ENCODE peak calls at places on chromosome 16, in ten cellular contexts. V is upper lobe of right lung; B is sigmoid colon; H is lower leg skin; D is aorta; C is A549; T is GM23248; O is CD8-positive, alpha-beta memory T cell; G is SJSA1; I is HFF-Myc. R is an unnamed sample.

GRCh38 chr16:81517630-81518438 is 73.2 kb downstream of the CMIP start:
- DNase-seq in T (peak), D (peak), C (no peak), O (no peak), V (no peak), G (no peak), I (no peak), B (no peak), H (no peak), R (peak)

GRCh38 chr16:30121741-30122620 is 1.0 kb downstream of the MAPK3 start:
- DNase-seq in O (no peak), B (peak), T (peak), G (no peak), D (peak), I (no peak), C (no peak), H (peak), V (peak), R (no peak)

GRCh38 chr16:48434653-48435318 is 49.6 kb upstream of the SIAH1 start:
- DNase-seq in H (no peak), V (no peak), B (no peak), T (peak), O (no peak), I (peak), G (no peak), C (peak), D (peak), R (peak)

GRCh38 chr16:70691223-70692129 is 5.6 kb upstream of the MTSS2 start:
- DNase-seq in I (peak), C (peak), T (peak), D (peak), B (peak), O (no peak), G (no peak), H (peak), V (no peak), R (peak)

GRCh38 chr16:25270577-25270976 is 12.9 kb upstream of the ZKSCAN2 start:
- DNase-seq in V (no peak), G (no peak), C (no peak), O (no peak), I (peak), T (no peak), B (no peak), D (no peak), H (no peak), R (no peak)

GRCh38 chr16:89499767-89500166 is 8.4 kb upstream of the SPG7 start:
- DNase-seq in C (no peak), H (no peak), O (no peak), I (no peak), G (no peak), V (no peak), B (no peak), T (no peak), D (no peak), R (no peak)

GRCh38 chr16:78633551-78633950 is 534.1 kb downstream of the WWOX start:
- DNase-seq in H (no peak), V (no peak), D (no peak), G (no peak), O (no peak), T (no peak), C (no peak), I (no peak), B (no peak), R (no peak)

GRCh38 chr16:21608647-21609328 is 9.4 kb downstream of the METTL9 start:
- DNase-seq in I (no peak), D (no peak), V (no peak), O (peak), C (no peak), G (no peak), H (no peak), B (no peak), T (peak), R (peak)

GRCh38 chr16:82748026-82748425 is 121.3 kb downstream of the CDH13 start:
- DNase-seq in B (no peak), I (no peak), D (peak), G (no peak), T (peak), V (no peak), O (no peak), H (no peak), C (no peak), R (peak)

GRCh38 chr16:14322186-14322585 is 251.1 kb downstream of the MRTFB start:
- DNase-seq in T (no peak), C (no peak), G (no peak), D (peak), H (no peak), B (no peak), I (no peak), V (no peak), O (no peak), R (no peak)

GRCh38 chr16:82700541-82701240 is 73.9 kb downstream of the CDH13 start:
- DNase-seq in I (no peak), D (no peak), H (no peak), T (peak), C (no peak), G (peak), B (no peak), V (no peak), O (no peak), R (peak)

GRCh38 chr16:424033-424622 is 1.3 kb upstream of the RAB11FIP3 start:
- DNase-seq in O (no peak), B (peak), V (no peak), T (peak), C (peak), H (peak), I (peak), G (peak), D (peak), R (peak)

GRCh38 chr16:67419931-67420330 is 3.7 kb upstream of the ZDHHC1 start:
- DNase-seq in B (no peak), T (no peak), V (no peak), C (peak), D (no peak), O (no peak), I (no peak), H (no peak), G (no peak), R (no peak)

GRCh38 chr16:88458039-88458772 is 5.1 kb downstream of the ZFPM1 start:
- DNase-seq in O (no peak), B (no peak), C (no peak), H (no peak), T (no peak), G (no peak), I (no peak), V (no peak), D (no peak), R (no peak)

GRCh38 chr16:56075732-56076131 is 115.6 kb upstream of the GNAO1 start:
- DNase-seq in O (no peak), B (no peak), C (no peak), V (no peak), T (no peak), D (no peak), G (no peak), H (no peak), I (no peak), R (no peak)

GRCh38 chr16:79895053-79895916 is 294.7 kb upstream of the MAF start:
- DNase-seq in C (no peak), G (no peak), V (no peak), B (no peak), O (no peak), D (no peak), T (no peak), I (no peak), H (no peak), R (no peak)

GRCh38 chr16:68111379-68111778 is 26.2 kb downstream of the NFATC3 start:
- DNase-seq in B (no peak), V (no peak), T (no peak), O (no peak), D (no peak), G (no peak), C (no peak), I (no peak), H (no peak), R (no peak)

GRCh38 chr16:22225060-22225459 is 19.0 kb downstream of the EEF2K start:
- DNase-seq in H (no peak), D (no peak), B (peak), V (no peak), O (no peak), T (peak), I (no peak), G (no peak), C (no peak), R (peak)

GRCh38 chr16:74298104-74298503 is 1.5 kb downstream of the PSMD7 start:
- DNase-seq in H (no peak), I (no peak), O (no peak), C (no peak), D (no peak), T (no peak), V (no peak), G (no peak), B (no peak), R (no peak)

GRCh38 chr16:66511615-66512500 is 38.1 kb downstream of the TK2 start:
- DNase-seq in O (no peak), V (no peak), G (peak), I (peak), B (peak), D (no peak), T (peak), H (no peak), C (peak), R (peak)

GRCh38 chr16:81480856-81481821 is 36.5 kb downstream of the CMIP start:
- DNase-seq in O (no peak), I (no peak), D (peak), G (peak), B (peak), C (no peak), V (peak), H (peak), T (peak), R (no peak)

GRCh38 chr16:83814654-83814985 is 6.8 kb downstream of the HSBP1 start:
- DNase-seq in B (no peak), D (no peak), C (no peak), V (no peak), I (no peak), T (no peak), G (no peak), H (no peak), O (no peak), R (no peak)

GRCh38 chr16:51155199-51155607 is 4.1 kb upstream of the SALL1 start:
- DNase-seq in O (no peak), G (peak), C (no peak), V (no peak), H (no peak), B (no peak), T (peak), D (no peak), I (no peak), R (no peak)

GRCh38 chr16:54588026-54588425 is 301.4 kb upstream of the IRX3 start:
- DNase-seq in G (no peak), D (no peak), H (no peak), O (no peak), I (no peak), C (no peak), V (no peak), B (no peak), T (no peak), R (no peak)

GRCh38 chr16:54589326-54589725 is 302.7 kb upstream of the IRX3 start:
- DNase-seq in O (no peak), B (no peak), I (no peak), T (no peak), H (no peak), D (no peak), G (no peak), C (no peak), V (no peak), R (no peak)

GRCh38 chr16:54587176-54587515 is 300.6 kb upstream of the IRX3 start:
- DNase-seq in D (no peak), O (no peak), B (no peak), T (no peak), V (no peak), C (no peak), H (no peak), G (no peak), I (no peak), R (no peak)

GRCh38 chr16:54591816-54592246 is 305.2 kb upstream of the IRX3 start:
- DNase-seq in O (no peak), V (no peak), D (no peak), T (no peak), H (no peak), B (no peak), G (no peak), C (no peak), I (no peak), R (no peak)

GRCh38 chr16:54590836-54591235 is 304.2 kb upstream of the IRX3 start:
- DNase-seq in V (no peak), O (no peak), H (no peak), G (no peak), D (no peak), C (no peak), T (no peak), I (no peak), B (no peak), R (no peak)
- H3K4me3 ChIP-seq in V (no peak), O (no peak), H (no peak), G (no peak), D (no peak), C (no peak), T (no peak), I (no peak), B (no peak), R (no peak)

GRCh38 chr16:31135535-31136286 is at the start of gene PRSS8:
- DNase-seq in I (no peak), C (no peak), D (no peak), V (peak), O (no peak), G (no peak), B (no peak), T (no peak), H (peak), R (no peak)
- H3K4me3 ChIP-seq in I (no peak), C (no peak), D (no peak), V (peak), O (no peak), G (no peak), B (no peak), T (no peak), H (peak), R (no peak)

DNA sequence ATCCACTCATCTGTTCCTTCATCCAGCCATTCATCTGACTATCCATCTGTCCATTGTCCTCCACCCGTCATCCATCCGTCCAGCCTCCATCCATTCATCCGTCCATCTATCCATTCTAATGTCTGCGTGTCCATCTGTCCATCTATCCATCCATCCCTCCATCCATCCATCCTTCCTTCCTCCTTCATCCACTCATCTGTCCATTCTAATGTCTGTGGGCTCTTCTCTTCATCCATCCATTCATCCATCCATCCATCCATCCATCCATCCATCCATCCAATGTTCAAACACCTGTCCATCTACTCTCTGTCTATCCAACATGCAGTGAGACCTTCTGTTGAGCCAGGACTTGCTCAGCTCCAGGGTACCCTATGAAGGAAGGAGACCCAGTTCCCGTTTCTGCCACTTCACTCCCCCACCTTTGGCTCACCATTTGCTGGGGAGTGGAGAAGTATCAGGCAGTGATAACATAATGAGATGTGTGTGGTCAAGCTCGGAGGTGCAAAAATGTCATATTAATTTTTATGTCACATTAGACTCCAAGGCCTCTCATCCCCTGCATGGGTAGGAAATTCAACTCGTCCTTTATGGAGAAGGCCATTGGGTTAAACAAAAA is 36.5 kb upstream of the ADGRG1 start:
- DNase-seq in B (no peak), T (no peak), G (no peak), I (no peak), D (no peak), C (no peak), V (no peak), H (no peak), O (no peak), R (no peak)
- H3K4me3 ChIP-seq in B (no peak), T (no peak), G (no peak), I (no peak), D (no peak), C (no peak), V (no peak), H (no peak), O (peak), R (no peak)

GRCh38 chr16:5071681-5072333 is at the start of gene ALG1:
- DNase-seq in B (peak), D (peak), G (peak), C (peak), I (peak), T (peak), H (peak), V (peak), O (peak), R (peak)
- H3K4me3 ChIP-seq in B (peak), D (peak), G (peak), C (peak), I (peak), T (peak), H (peak), V (peak), O (peak), R (peak)

DNA sequence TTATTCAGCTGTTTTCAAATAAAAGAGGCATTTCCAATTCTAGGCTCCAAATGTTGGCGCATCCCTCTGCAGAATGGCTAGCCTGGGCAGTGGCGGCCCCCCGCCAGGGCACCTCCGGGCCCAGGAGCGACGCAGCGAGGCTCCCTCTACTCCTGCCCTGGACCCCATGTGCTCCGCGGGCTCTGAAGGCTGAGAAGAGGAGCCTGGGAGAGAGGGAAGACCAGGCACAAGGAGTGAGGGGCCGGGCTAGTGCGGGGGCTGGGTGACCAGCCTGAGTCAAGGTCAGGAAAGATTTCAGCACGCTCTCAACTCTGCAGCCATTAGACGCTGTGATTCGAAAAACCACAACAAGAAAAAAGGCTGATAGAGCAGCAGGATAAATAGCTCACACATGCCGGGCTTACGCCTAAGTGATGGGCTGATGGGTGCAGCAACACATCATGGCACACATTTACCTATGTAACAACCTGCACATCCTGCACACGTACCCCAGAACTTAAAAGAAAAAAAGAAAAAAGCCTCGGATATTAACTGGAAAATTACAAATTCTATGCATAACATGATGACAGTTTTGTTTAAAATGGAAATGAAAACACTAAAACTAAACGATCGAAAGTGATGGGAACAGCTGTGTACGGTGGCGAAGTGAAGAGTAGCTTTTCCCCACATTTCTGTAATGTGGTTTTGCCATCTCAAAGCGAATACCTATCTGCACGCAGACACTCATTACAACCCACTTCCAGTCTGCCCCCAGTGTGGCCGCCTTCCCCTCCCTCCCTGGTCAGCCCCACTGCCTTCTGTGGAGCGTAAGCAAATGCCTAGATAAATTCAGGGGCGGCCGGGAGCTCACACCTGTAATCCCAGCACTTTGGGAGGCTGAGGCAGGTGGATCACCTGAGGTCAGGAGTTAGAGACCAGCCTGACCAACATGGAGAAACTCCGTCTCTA is 44.4 kb downstream of the MAP1LC3B start:
- DNase-seq in C (no peak), V (no peak), H (no peak), T (peak), D (no peak), G (no peak), O (peak), B (no peak), I (peak), R (no peak)
- H3K4me3 ChIP-seq in C (no peak), V (no peak), H (no peak), T (peak), D (no peak), G (no peak), O (peak), B (no peak), I (peak), R (peak)

GRCh38 chr16:23303685-23304084 is 1.6 kb downstream of the SCNN1B start:
- DNase-seq in I (no peak), B (no peak), V (no peak), O (no peak), C (no peak), D (no peak), H (no peak), T (no peak), G (no peak), R (no peak)

GRCh38 chr16:23304620-23305019 is 2.5 kb downstream of the SCNN1B start:
- DNase-seq in C (no peak), B (no peak), H (no peak), T (no peak), G (no peak), O (no peak), I (no peak), V (no peak), D (no peak), R (no peak)

GRCh38 chr16:23298290-23298689 is 3.8 kb upstream of the SCNN1B start:
- DNase-seq in T (no peak), V (no peak), G (no peak), O (no peak), C (no peak), H (no peak), D (no peak), I (no peak), B (no peak), R (no peak)

GRCh38 chr16:23302045-23302956 is at the start of gene SCNN1B:
- DNase-seq in I (no peak), G (no peak), D (no peak), O (no peak), V (peak), H (no peak), B (no peak), T (peak), C (no peak), R (no peak)

GRCh38 chr16:23301251-23302044 is 654 bp upstream of the SCNN1B start:
- DNase-seq in G (no peak), V (no peak), O (no peak), I (no peak), H (no peak), B (no peak), C (no peak), T (no peak), D (no peak), R (no peak)
- H3K4me3 ChIP-seq in G (no peak), V (peak), O (no peak), I (no peak), H (no peak), B (no peak), C (peak), T (no peak), D (no peak), R (no peak)

DNA sequence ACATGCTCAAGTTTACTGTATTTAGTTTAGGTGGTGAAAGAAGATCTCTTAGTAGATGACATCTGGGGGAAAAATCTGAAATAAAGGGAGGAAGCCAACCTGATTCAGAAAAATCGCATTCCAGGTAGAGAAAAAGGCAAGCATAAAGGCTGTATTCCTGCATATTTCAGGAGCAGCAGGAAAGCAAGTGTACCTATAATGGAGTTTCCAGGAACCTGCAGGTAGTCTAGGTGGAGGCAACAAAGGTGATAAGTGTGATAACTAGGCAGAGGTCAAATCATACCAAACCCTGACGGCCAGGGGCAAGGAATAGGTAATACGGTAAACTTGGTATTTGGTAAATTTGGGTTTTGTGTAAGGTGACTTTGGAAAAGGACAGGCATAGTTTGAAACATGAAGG is 132.8 kb upstream of the GOT2 start:
- DNase-seq in O (no peak), D (no peak), I (no peak), B (no peak), H (no peak), C (no peak), G (no peak), T (no peak), V (no peak), R (no peak)
- H3K4me3 ChIP-seq in O (no peak), D (no peak), I (no peak), B (no peak), H (no peak), C (no peak), G (no peak), T (no peak), V (no peak), R (no peak)